ENCODE peak calls at places on chromosomes 11 and 22, in four cellular contexts. M is GM12878, I is H1, O is K562. L is an unnamed sample.

GRCh38 chr11:43895601-43896000 is 15.0 kb downstream of the ALKBH3 start:
- DNase-seq in O (no peak), M (no peak), I (no peak), L (no peak)

GRCh38 chr11:65928667-65929066 is 9.4 kb downstream of the DRAP1 start:
- DNase-seq in O (peak; percentile 49), I (no peak), M (no peak), L (no peak)

GRCh38 chr11:2213384-2213842 is 41.8 kb upstream of the TH start:
- DNase-seq in O (peak; percentile 15), I (no peak), M (no peak), L (no peak)

GRCh38 chr11:128911239-128911638 is 20.1 kb downstream of the KCNJ5 start:
- DNase-seq in I (no peak), O (no peak), M (no peak), L (no peak)

GRCh38 chr22:26675687-26676273 is 18.4 kb downstream of the MIAT start:
- DNase-seq in O (no peak), M (no peak), I (no peak), L (no peak)

GRCh38 chr11:27618591-27618990 is 81.7 kb downstream of the BDNF start:
- DNase-seq in O (no peak), I (no peak), M (no peak), L (no peak)

GRCh38 chr22:29879738-29880137 is 3.2 kb upstream of the MTMR3 start:
- DNase-seq in I (no peak), O (peak; percentile 42), M (no peak), L (peak; percentile 10)

GRCh38 chr22:41951898-41952474 is at the start of gene SMIM45:
- DNase-seq in M (no peak), O (no peak), I (no peak), L (no peak)

GRCh38 chr11:285021-285893 is 3.7 kb upstream of the PGGHG start:
- DNase-seq in O (no peak), I (no peak), M (no peak), L (no peak)

GRCh38 chr22:30880181-30880601 is 88.4 kb downstream of the MORC2 start:
- DNase-seq in I (no peak), O (no peak), M (no peak), L (no peak)

GRCh38 chr11:72969894-72970335 is 155.7 kb downstream of the ATG16L2 start:
- DNase-seq in M (peak; percentile 82), I (no peak), O (no peak), L (no peak)

GRCh38 chr11:82733444-82734119 is at the start of gene FAM181B:
- DNase-seq in I (peak; percentile 71), O (peak; percentile 47), M (no peak), L (no peak)

GRCh38 chr11:118878187-118878586 is 5.5 kb upstream of the CXCR5 start:
- DNase-seq in I (no peak), M (no peak), O (no peak), L (no peak)

GRCh38 chr22:44540756-44541670 is 43.0 kb upstream of the RTL6 start:
- DNase-seq in O (no peak), M (no peak), I (no peak), L (no peak)

GRCh38 chr11:44949160-44950035 is 1.3 kb downstream of the TP53I11 start:
- DNase-seq in O (peak; percentile 47), I (no peak), M (no peak), L (no peak)

GRCh38 chr22:19019029-19019678 is 83.1 kb upstream of the PRODH start:
- DNase-seq in O (no peak), M (no peak), I (no peak), L (no peak)

GRCh38 chr11:2520736-2521035 is 75.9 kb downstream of the KCNQ1 start:
- DNase-seq in O (no peak), M (no peak), I (no peak), L (no peak)

GRCh38 chr11:113538801-113539200 is 63.6 kb upstream of the DRD2 start:
- DNase-seq in M (no peak), I (no peak), O (no peak), L (no peak)

GRCh38 chr11:117443269-117444186 is 115.9 kb downstream of the CEP164 start:
- DNase-seq in M (no peak), I (peak; percentile 27), O (peak; percentile 75), L (no peak)

GRCh38 chr11:130001491-130002351 is 914 bp downstream of the PRDM10 start:
- DNase-seq in O (peak; percentile 44), I (no peak), M (no peak), L (no peak)

GRCh38 chr11:74479340-74480123 is 12.2 kb upstream of the KCNE3 start:
- DNase-seq in M (no peak), O (no peak), I (no peak), L (no peak)

GRCh38 chr22:19607198-19608113 is 83.2 kb upstream of the CLDN5 start:
- DNase-seq in O (no peak), M (no peak), I (no peak), L (no peak)

GRCh38 chr11:113644605-113645004 is 61.5 kb downstream of the TMPRSS5 start:
- DNase-seq in O (no peak), M (no peak), I (no peak), L (no peak)

GRCh38 chr22:19048531-19048930 is 73.7 kb downstream of the DGCR2 start:
- DNase-seq in I (no peak), M (no peak), O (no peak), L (no peak)

GRCh38 chr22:20752104-20752741 is 21.7 kb upstream of the SERPIND1 start:
- DNase-seq in O (no peak), I (no peak), M (no peak), L (no peak)

GRCh38 chr11:34750692-34751405 is 130.0 kb downstream of the EHF start:
- DNase-seq in I (no peak), M (no peak), O (no peak), L (no peak)

GRCh38 chr22:38505595-38506117 is 455 bp downstream of the DDX17 start:
- DNase-seq in M (no peak), O (peak; percentile 66), I (no peak), L (no peak)
- TF ChIP-seq POLR2A in M (peak; percentile 61), O (no peak), I (peak; percentile 68), L (no peak)

GRCh38 chr11:29750392-29750791 is 266.4 kb downstream of the KCNA4 start:
- DNase-seq in O (no peak), M (no peak), I (no peak), L (no peak)

GRCh38 chr11:29755474-29755873 is 261.4 kb downstream of the KCNA4 start:
- DNase-seq in M (no peak), I (no peak), O (no peak), L (no peak)

DNA sequence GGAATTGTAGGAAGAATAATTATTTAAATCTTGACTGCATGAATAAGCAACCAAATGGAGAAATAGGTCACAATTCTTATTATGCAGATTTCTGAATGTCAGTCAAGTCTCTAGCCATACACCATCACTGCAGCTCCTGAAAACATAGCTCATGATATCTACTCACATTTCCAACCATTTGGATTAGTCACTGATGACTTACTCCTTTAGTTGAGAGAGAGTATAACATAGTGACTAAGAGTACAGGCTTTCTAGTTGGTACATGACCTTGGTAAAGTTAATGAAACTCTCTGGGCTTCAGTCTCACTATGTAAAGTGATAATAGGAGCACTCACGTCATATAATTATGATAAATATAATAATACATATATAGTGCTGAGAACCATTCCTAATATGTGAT is 265.2 kb downstream of the KCNA4 start:
- DNase-seq in M (no peak), O (no peak), I (no peak), L (no peak)
- TF ChIP-seq SRF in M (no peak), O (no peak), I (no peak), L (no peak)

GRCh38 chr11:102343789-102344188 is 3.2 kb upstream of the BIRC2 start:
- DNase-seq in M (no peak), O (no peak), I (no peak), L (no peak)

GRCh38 chr11:102345923-102346322 is 1.1 kb upstream of the BIRC2 start:
- DNase-seq in O (no peak), M (no peak), I (no peak), L (peak; percentile 28)

GRCh38 chr11:102346748-102347525 is at the start of gene BIRC2:
- DNase-seq in I (peak; percentile 68), M (peak; percentile 67), O (peak; percentile 85), L (peak; percentile 78)

GRCh38 chr11:102346456-102346747 is 612 bp upstream of the BIRC2 start:
- DNase-seq in O (no peak), I (no peak), M (no peak), L (no peak)

DNA sequence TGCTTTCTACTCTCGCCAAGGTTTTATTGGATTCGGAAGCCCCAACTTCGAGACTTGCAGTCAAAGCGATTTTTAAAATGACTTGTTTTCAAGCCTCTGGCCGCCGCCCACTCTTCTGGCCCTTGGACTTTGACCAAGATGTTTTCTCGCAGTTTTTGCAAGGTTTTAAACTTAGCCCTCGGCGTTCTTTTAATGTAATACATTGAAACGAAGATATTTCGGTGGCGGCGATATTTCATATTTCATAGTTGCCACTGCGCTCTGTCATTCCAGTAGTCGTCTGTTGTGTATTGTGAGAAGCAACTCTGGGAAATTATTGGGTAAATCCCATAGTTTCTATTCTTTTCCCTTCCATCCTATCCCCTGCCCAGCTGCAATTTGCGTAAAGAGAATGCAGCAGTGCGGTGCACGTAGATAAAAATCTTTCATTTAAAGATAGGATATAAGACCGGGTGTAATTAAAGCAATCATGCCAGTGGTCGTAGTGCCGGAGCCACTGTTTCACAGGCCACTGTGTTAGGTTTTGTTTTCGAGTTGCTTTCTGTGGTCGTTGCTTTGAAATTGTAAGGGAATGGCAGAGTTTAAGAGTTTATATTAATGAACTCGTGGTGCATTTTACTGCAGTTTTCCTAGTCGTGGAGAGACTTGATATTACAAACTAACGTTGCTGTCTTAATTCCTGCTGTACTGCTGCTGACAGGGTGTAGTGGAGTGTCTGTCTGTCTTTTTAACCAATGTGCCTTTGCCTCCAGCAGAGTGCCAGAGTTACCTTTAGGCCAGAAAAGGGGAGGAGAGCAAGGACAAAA is 715 bp downstream of the BIRC2 start:
- DNase-seq in O (peak; percentile 20), M (no peak), I (no peak), L (no peak)
- TF ChIP-seq ZNF274 in O (no peak), M (no peak), I (no peak), L (no peak)

GRCh38 chr22:45673482-45674175 is 2.0 kb downstream of the ATXN10 start:
- DNase-seq in I (no peak), M (no peak), O (no peak), L (no peak)

GRCh38 chr22:45676024-45676423 is 4.4 kb downstream of the ATXN10 start:
- DNase-seq in O (no peak), M (no peak), I (no peak), L (no peak)

GRCh38 chr22:45671051-45671782 is 417 bp upstream of the ATXN10 start:
- DNase-seq in M (no peak), I (peak; percentile 73), O (no peak), L (no peak)

GRCh38 chr22:45672564-45673481 is 1.2 kb downstream of the ATXN10 start:
- DNase-seq in O (no peak), M (no peak), I (no peak), L (no peak)

DNA sequence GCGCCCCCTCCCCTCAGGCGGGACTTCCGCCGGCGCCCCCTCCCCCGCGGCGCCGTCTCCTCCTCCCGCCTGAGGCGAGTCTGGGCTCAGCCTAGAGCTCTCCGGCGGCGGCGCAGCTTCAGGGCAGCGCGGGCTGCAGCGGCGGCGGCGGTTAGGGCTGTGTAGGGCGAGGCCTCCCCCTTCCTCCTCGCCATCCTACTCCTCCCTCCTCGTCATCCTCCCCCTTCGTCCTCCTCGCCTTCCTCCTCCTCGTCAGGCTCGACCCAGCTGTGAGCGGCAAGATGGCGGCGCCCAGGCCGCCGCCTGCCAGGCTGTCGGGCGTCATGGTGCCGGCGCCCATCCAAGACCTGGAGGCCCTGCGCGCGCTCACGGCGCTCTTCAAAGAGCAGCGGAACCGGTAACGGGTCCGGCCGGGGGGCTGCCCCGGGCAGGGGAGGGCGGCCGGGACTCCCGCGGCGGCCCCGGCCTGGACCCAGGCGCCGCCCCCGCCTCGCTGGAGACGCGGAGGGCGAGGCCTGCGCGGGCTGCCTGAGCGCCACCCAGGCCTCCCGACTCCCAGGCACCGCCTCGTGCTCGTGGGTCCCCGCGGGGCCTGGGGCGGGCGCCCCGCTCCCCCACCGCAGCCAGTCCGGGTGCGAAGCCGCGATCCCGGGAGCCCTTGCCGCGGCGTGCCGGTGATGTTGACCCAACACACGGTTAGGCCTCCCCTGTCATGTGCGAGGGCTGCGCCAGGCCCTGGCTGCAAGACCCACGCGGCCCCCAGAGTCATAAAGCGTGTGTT is at the start of gene ATXN10:
- DNase-seq in O (peak; percentile 73), M (no peak), I (peak; percentile 10), L (no peak)
- TF ChIP-seq POLR2A in O (peak; percentile 82), M (peak; percentile 77), I (peak; percentile 86), L (peak; percentile 26)

L was measured in HCT116.